ENCODE peak calls at places on chromosomes 3 and 15, in six cellular contexts. D is H1, K is IMR-90, V is A549, N is HCT116, C is K562. M is an unnamed sample.
A peak's percentile ranks its signal among the peaks of the same experiment; 100 is the strongest.

GRCh38 chr15:79849789-79850188 is 47.0 kb downstream of the MTHFS start:
- DNase-seq in V (peak; percentile 25), C (peak; percentile 41), K (peak; percentile 52), D (no peak), N (no peak), M (peak; percentile 12)

GRCh38 chr3:57151021-57151449 is 14.1 kb downstream of the IL17RD start:
- DNase-seq in C (no peak), D (no peak), N (no peak), K (peak; percentile 20), V (no peak), M (no peak)

GRCh38 chr3:46423588-46423987 is 16.5 kb downstream of the CCRL2 start:
- DNase-seq in K (peak; percentile 34), D (no peak), V (no peak), N (no peak), C (no peak), M (peak; percentile 3)

GRCh38 chr3:108296239-108296638 is at the start of gene HHLA2:
- DNase-seq in V (no peak), D (no peak), K (peak; percentile 13), N (no peak), C (no peak), M (no peak)

GRCh38 chr3:183122257-183122932 is 23.1 kb upstream of the MCCC1 start:
- DNase-seq in K (peak; percentile 74), C (peak; percentile 55), V (peak; percentile 26), D (no peak), N (peak; percentile 38), M (peak; percentile 18)

GRCh38 chr3:170480111-170480510 is 61.4 kb downstream of the CLDN11 start:
- DNase-seq in D (no peak), V (no peak), C (no peak), K (no peak), N (no peak), M (no peak)

GRCh38 chr3:193630005-193630404 is 37.0 kb downstream of the OPA1 start:
- DNase-seq in K (peak; percentile 48), D (no peak), V (no peak), C (no peak), N (no peak), M (no peak)

GRCh38 chr15:66038387-66039116 is 169.3 kb downstream of the RAB11A start:
- DNase-seq in D (no peak), V (no peak), N (no peak), C (no peak), K (no peak), M (no peak)

GRCh38 chr15:95464091-95464888 is 866.2 kb upstream of the NR2F2 start:
- DNase-seq in K (peak; percentile 56), V (no peak), D (no peak), C (no peak), N (no peak), M (no peak)

GRCh38 chr3:172787746-172788145 is 37.2 kb downstream of the ECT2 start:
- DNase-seq in V (no peak), N (no peak), K (peak; percentile 52), C (no peak), D (no peak), M (no peak)

GRCh38 chr15:62795171-62795570 is 247.4 kb upstream of the TPM1 start:
- DNase-seq in D (no peak), C (no peak), N (no peak), K (no peak), V (no peak), M (no peak)

GRCh38 chr15:81752149-81752942 is 293.5 kb downstream of the MEX3B start:
- DNase-seq in N (no peak), K (peak; percentile 15), V (no peak), C (no peak), D (no peak), M (no peak)

GRCh38 chr3:74302274-74302673 is 312.2 kb downstream of the CNTN3 start:
- DNase-seq in K (no peak), D (no peak), V (no peak), C (no peak), N (no peak), M (no peak)

GRCh38 chr3:152071924-152072323 is 196.8 kb upstream of the MBNL1 start:
- DNase-seq in K (peak; percentile 70), D (no peak), N (peak; percentile 1), V (no peak), C (no peak), M (peak; percentile 19)

GRCh38 chr3:65398953-65399352 is 639.8 kb downstream of the MAGI1 start:
- DNase-seq in K (peak; percentile 58), N (no peak), C (no peak), D (no peak), V (no peak), M (no peak)

GRCh38 chr3:137217733-137218132 is 259.9 kb downstream of the IL20RB start:
- DNase-seq in N (no peak), K (no peak), C (peak; percentile 18), D (peak; percentile 7), V (no peak), M (no peak)

GRCh38 chr3:84209473-84209872 is 749.3 kb upstream of the CADM2 start:
- DNase-seq in N (no peak), V (no peak), K (no peak), D (no peak), C (no peak), M (no peak)

DNA sequence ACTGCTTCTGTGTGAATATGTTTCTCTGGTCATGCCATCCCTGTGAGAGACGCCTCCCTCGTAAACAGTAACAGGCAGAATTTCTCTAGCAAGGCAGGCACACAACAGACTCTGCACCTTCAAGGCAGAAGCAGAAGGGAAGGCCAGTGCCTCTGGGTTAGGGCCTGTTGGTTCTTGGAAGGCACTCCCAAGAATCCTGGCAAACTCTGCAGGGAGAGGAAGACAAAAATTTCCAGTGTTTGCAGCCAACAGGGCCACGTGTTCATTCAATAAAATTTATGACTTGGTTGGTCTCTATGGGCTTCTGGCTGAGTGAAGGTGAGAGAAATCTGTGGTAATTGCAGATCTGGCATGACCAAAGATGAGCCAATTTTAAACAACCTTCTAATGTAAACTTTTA is 39.3 kb downstream of the NFKBIZ start:
- DNase-seq in V (no peak), N (no peak), C (no peak), D (no peak), K (no peak), M (no peak)
- TF ChIP-seq RAD21 in V (no peak), N (no peak), C (no peak), D (no peak), K (no peak), M (no peak)

GRCh38 chr3:189457201-189457607 is 174.0 kb upstream of the TP63 start:
- DNase-seq in C (no peak), D (no peak), N (no peak), V (no peak), K (no peak), M (no peak)
- TF ChIP-seq RAD21 in C (no peak), D (no peak), N (no peak), V (no peak), K (no peak), M (no peak)

GRCh38 chr15:90231028-90232017 is 2.4 kb downstream of the CIB1 start:
- DNase-seq in N (no peak), C (no peak), V (no peak), K (no peak), D (no peak), M (no peak)
- TF ChIP-seq RAD21 in N (no peak), C (no peak), V (no peak), K (no peak), D (no peak), M (no peak)

GRCh38 chr3:168539909-168540308 is 444.2 kb upstream of the GOLIM4 start:
- DNase-seq in K (peak; percentile 23), C (no peak), N (no peak), V (no peak), D (no peak), M (no peak)

GRCh38 chr3:168540726-168541125 is 445.0 kb upstream of the GOLIM4 start:
- DNase-seq in V (no peak), K (no peak), N (no peak), C (no peak), D (no peak), M (no peak)

GRCh38 chr3:168546707-168547106 is 451.0 kb upstream of the GOLIM4 start:
- DNase-seq in D (no peak), N (no peak), V (no peak), K (no peak), C (no peak), M (no peak)

GRCh38 chr3:168544097-168544957 is 448.6 kb upstream of the GOLIM4 start:
- DNase-seq in K (peak; percentile 6), N (peak; percentile 3), V (no peak), C (no peak), D (no peak), M (no peak)

GRCh38 chr3:168545591-168545990 is 449.9 kb upstream of the GOLIM4 start:
- DNase-seq in V (no peak), N (no peak), D (no peak), K (peak; percentile 33), C (no peak), M (no peak)
- TF ChIP-seq RAD21 in V (no peak), N (no peak), D (no peak), K (no peak), C (no peak), M (no peak)

GRCh38 chr15:96494530-96494929 is 164.0 kb downstream of the NR2F2 start:
- DNase-seq in K (no peak), D (no peak), V (no peak), N (no peak), C (no peak), M (no peak)
- TF ChIP-seq RAD21 in K (no peak), D (no peak), V (no peak), N (no peak), C (no peak), M (no peak)

GRCh38 chr15:92178908-92179307 is 214.8 kb upstream of the ST8SIA2 start:
- DNase-seq in K (no peak), D (no peak), N (no peak), V (no peak), C (no peak), M (no peak)

GRCh38 chr15:92184142-92184541 is 209.5 kb upstream of the ST8SIA2 start:
- DNase-seq in D (no peak), N (no peak), C (no peak), V (no peak), K (no peak), M (no peak)

GRCh38 chr15:92187975-92188374 is 205.7 kb upstream of the ST8SIA2 start:
- DNase-seq in C (no peak), K (no peak), D (no peak), N (no peak), V (no peak), M (no peak)

GRCh38 chr15:92184679-92185230 is 208.9 kb upstream of the ST8SIA2 start:
- DNase-seq in K (no peak), V (no peak), D (no peak), N (no peak), C (no peak), M (no peak)
- TF ChIP-seq RAD21 in K (no peak), V (no peak), D (no peak), N (no peak), C (no peak), M (no peak)